ENCODE peak calls at places on chromosomes 12 and 14, in ten cellular contexts. G is thoracic aorta, C is kidney epithelial cell, V is cardiac muscle cell, E is epithelial cell of proximal tubule, M is nephron progenitor cell, R is HepG2, A is AG04450, H is heart right ventricle, S is GM20000. Q is an unnamed sample.

GRCh38 chr12:5965950-5966383 is 20.9 kb upstream of the ANO2 start:
- DNase-seq in G (no peak), C (no peak), V (peak), E (no peak), M (peak), R (peak), A (peak), H (peak), S (peak), Q (peak)

GRCh38 chr14:90266441-90267154 is 10.2 kb downstream of the PSMC1 start:
- DNase-seq in G (no peak), C (no peak), V (no peak), E (no peak), M (no peak), R (no peak), A (no peak), H (no peak), S (no peak), Q (no peak)

GRCh38 chr12:64672925-64673409 is 62.7 kb downstream of the RASSF3 start:
- DNase-seq in G (no peak), C (no peak), V (peak), E (no peak), M (no peak), R (peak), A (no peak), H (peak), S (no peak), Q (peak)

GRCh38 chr12:127411981-127412380 is 855.0 kb upstream of the TMEM132C start:
- DNase-seq in G (no peak), C (no peak), V (no peak), E (no peak), M (no peak), R (no peak), A (no peak), H (no peak), S (no peak), Q (no peak)

GRCh38 chr14:105843444-105844046 is 317.2 kb downstream of the TMEM121 start:
- DNase-seq in G (no peak), C (no peak), V (no peak), E (no peak), M (no peak), R (no peak), A (no peak), H (no peak), S (no peak), Q (no peak)

GRCh38 chr14:100962494-100962893 is 59.0 kb upstream of the RTL1 start:
- DNase-seq in G (no peak), C (no peak), V (no peak), E (no peak), M (no peak), R (no peak), A (no peak), H (no peak), S (no peak), Q (no peak)

GRCh38 chr12:121789800-121790748 is 3.4 kb downstream of the RHOF start:
- DNase-seq in G (no peak), C (no peak), V (peak), E (no peak), M (peak), R (no peak), A (no peak), H (peak), S (peak), Q (peak)

GRCh38 chr14:96746101-96746500 is 51.1 kb upstream of the VRK1 start:
- DNase-seq in G (no peak), C (no peak), V (no peak), E (no peak), M (no peak), R (no peak), A (no peak), H (no peak), S (no peak), Q (no peak)

GRCh38 chr14:38646391-38646790 is 390.5 kb upstream of the CLEC14A start:
- DNase-seq in G (no peak), C (no peak), V (no peak), E (no peak), M (no peak), R (no peak), A (no peak), H (no peak), S (no peak), Q (no peak)

GRCh38 chr12:104877107-104877705 is 80.9 kb downstream of the SLC41A2 start:
- DNase-seq in G (no peak), C (no peak), V (peak), E (no peak), M (peak), R (no peak), A (no peak), H (peak), S (no peak), Q (peak)

GRCh38 chr14:77158175-77158908 is 16.8 kb upstream of the ZDHHC22 start:
- DNase-seq in G (no peak), C (no peak), V (peak), E (no peak), M (peak), R (no peak), A (peak), H (peak), S (no peak), Q (peak)

GRCh38 chr14:90419200-90419599 is 22.4 kb downstream of the CALM1 start:
- DNase-seq in G (peak), C (peak), V (peak), E (peak), M (no peak), R (no peak), A (peak), H (peak), S (no peak), Q (peak)

GRCh38 chr14:68979722-68980552 is 835 bp upstream of the ACTN1 start:
- DNase-seq in G (peak), C (no peak), V (no peak), E (no peak), M (peak), R (no peak), A (no peak), H (peak), S (peak), Q (peak)

GRCh38 chr12:124273630-124274029 is 21.3 kb upstream of the RFLNA start:
- DNase-seq in G (no peak), C (peak), V (peak), E (no peak), M (no peak), R (peak), A (no peak), H (no peak), S (peak), Q (peak)

GRCh38 chr14:81147140-81147897 is 73.4 kb downstream of the GTF2A1 start:
- DNase-seq in G (no peak), C (no peak), V (no peak), E (no peak), M (no peak), R (no peak), A (no peak), H (no peak), S (no peak), Q (no peak)

GRCh38 chr12:104632724-104633181 is 176.0 kb downstream of the CHST11 start:
- DNase-seq in G (no peak), C (no peak), V (peak), E (no peak), M (no peak), R (no peak), A (peak), H (no peak), S (no peak), Q (no peak)

GRCh38 chr12:53994268-53994690 is 5.7 kb upstream of the HOXC9 start:
- DNase-seq in G (no peak), C (no peak), V (no peak), E (no peak), M (peak), R (peak), A (no peak), H (no peak), S (no peak), Q (no peak)

GRCh38 chr12:93660996-93661395 is 16.2 kb upstream of the CRADD start:
- DNase-seq in G (no peak), C (no peak), V (no peak), E (no peak), M (no peak), R (no peak), A (no peak), H (no peak), S (no peak), Q (no peak)

GRCh38 chr12:65800928-65801327 is 23.4 kb upstream of the HMGA2 start:
- DNase-seq in G (no peak), C (no peak), V (peak), E (no peak), M (no peak), R (no peak), A (no peak), H (no peak), S (no peak), Q (no peak)

GRCh38 chr14:28768549-28768870 is 1.9 kb downstream of the FOXG1 start:
- DNase-seq in G (no peak), C (no peak), V (no peak), E (no peak), M (no peak), R (no peak), A (no peak), H (no peak), S (no peak), Q (no peak)

GRCh38 chr14:28767239-28767850 is 758 bp downstream of the FOXG1 start:
- DNase-seq in G (no peak), C (no peak), V (no peak), E (no peak), M (no peak), R (no peak), A (no peak), H (no peak), S (no peak), Q (no peak)

GRCh38 chr14:28769358-28769757 is 2.8 kb downstream of the FOXG1 start:
- DNase-seq in G (no peak), C (no peak), V (no peak), E (no peak), M (no peak), R (no peak), A (no peak), H (no peak), S (no peak), Q (no peak)

GRCh38 chr14:28766505-28767238 is at the start of gene FOXG1:
- DNase-seq in G (no peak), C (no peak), V (peak), E (no peak), M (peak), R (no peak), A (no peak), H (no peak), S (no peak), Q (no peak)

GRCh38 chr14:28767851-28768548 is 1.4 kb downstream of the FOXG1 start:
- DNase-seq in G (no peak), C (no peak), V (no peak), E (no peak), M (peak), R (no peak), A (no peak), H (no peak), S (no peak), Q (no peak)
- TF ChIP-seq CTCF in G (no peak), C (peak), V (no peak), E (no peak), M (no peak), R (peak), A (no peak), H (no peak), S (no peak), Q (no peak)

GRCh38 chr12:95201056-95201670 is 16.1 kb downstream of the FGD6 start:
- DNase-seq in G (no peak), C (no peak), V (peak), E (no peak), M (no peak), R (no peak), A (no peak), H (no peak), S (no peak), Q (no peak)
- TF ChIP-seq CTCF in G (no peak), C (no peak), V (no peak), E (no peak), M (no peak), R (no peak), A (no peak), H (no peak), S (no peak), Q (no peak)

GRCh38 chr12:2797721-2798418 is 3.1 kb downstream of the FKBP4 start:
- DNase-seq in G (no peak), C (no peak), V (peak), E (no peak), M (no peak), R (no peak), A (no peak), H (peak), S (no peak), Q (no peak)
- TF ChIP-seq CTCF in G (no peak), C (peak), V (peak), E (peak), M (peak), R (peak), A (peak), H (peak), S (no peak), Q (no peak)

DNA sequence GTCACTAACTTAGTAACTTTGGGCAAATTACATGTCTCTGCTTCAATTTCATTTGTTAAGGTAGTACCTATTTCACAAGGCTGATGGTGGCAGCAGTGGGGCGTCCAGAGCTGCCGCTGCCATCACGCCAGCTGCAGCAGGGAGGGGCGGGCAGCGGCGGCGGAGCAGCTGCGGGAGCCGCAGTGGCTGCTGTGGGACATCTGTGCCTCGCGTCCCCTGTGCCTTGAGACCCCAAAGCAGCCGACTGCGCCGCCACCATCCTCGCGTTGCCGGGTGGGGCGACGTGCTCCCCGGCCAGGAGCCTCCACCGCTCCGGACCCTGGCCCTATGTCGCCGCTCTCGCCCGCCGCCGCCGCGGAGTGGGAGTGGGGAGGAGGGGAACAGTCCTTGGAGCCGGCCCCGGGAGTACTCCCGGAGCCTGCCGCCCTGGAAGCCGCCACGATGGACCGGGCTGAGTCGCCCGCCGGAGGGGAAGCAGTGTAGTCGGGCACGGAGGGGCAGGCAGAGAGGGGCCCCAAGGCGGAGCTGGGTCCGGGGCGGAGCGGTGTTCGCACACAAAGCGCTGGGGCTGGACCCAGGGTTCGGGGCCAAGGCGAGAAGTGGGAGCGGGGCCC is 51.4 kb downstream of the A2M start:
- DNase-seq in G (no peak), C (no peak), V (peak), E (no peak), M (peak), R (peak), A (no peak), H (peak), S (peak), Q (peak)
- TF ChIP-seq CTCF in G (peak), C (peak), V (no peak), E (peak), M (no peak), R (peak), A (no peak), H (peak), S (peak), Q (peak)

DNA sequence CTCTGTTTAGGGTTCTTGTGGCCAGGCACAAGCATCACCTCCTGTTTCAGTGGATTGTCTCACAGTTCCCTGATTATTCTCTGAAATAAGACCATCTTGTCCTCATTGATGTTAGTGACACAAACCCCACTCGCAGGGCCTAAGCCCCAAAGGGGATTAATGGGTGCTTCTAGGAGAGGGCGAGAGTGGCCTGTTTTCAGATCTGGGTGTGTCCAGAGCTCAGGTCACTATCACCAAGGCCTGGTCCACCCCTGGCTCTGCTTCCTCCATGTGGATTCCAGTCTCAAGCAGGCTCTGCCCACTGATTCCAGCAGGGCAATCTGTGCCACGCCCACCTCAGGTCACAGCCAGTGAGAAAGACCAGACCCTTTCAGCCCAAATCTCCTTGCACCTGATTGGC is 361.9 kb downstream of the ADGRD1 start:
- DNase-seq in G (no peak), C (no peak), V (no peak), E (no peak), M (no peak), R (no peak), A (no peak), H (no peak), S (no peak), Q (no peak)
- TF ChIP-seq CTCF in G (no peak), C (no peak), V (no peak), E (no peak), M (no peak), R (no peak), A (no peak), H (no peak), S (no peak), Q (no peak)

DNA sequence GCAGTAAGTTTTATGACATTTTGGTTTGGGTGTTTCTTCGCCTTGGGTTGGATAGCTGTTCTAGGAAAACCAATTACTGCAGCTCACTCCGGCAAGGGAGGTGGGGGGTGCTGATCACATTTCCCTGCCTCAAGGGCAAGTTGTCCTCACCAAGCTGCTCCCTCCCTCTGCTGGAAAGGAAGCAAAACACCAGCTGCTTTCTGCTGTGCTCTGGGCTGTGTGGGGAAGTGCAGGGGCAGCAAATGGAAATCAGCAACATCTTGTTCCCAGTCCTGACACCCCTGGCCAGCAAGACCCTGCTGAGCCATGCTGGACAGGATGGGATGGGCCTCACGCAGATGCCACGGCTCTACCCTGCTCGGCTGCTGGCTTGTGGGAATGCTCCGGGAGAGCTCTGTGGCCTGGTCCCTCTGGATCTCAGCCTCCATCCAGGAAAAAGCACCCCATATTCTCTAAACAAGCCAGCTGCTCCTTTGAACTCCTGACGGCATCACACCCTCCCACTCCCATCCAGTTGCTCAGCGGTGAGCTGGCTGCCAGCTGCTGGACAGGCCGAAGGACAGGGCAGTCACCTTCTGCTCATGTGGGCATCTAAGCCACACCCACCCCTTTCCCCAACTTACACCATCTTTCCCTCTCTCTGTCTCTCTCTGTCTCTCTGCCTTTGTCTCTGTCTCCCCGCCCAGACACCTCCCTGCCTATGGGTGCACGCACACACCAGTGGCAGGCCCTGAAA is 52.4 kb upstream of the EIF5 start:
- DNase-seq in G (no peak), C (no peak), V (peak), E (no peak), M (peak), R (peak), A (no peak), H (no peak), S (no peak), Q (peak)
- TF ChIP-seq CTCF in G (no peak), C (peak), V (peak), E (peak), M (peak), R (peak), A (peak), H (no peak), S (no peak), Q (peak)

DNA sequence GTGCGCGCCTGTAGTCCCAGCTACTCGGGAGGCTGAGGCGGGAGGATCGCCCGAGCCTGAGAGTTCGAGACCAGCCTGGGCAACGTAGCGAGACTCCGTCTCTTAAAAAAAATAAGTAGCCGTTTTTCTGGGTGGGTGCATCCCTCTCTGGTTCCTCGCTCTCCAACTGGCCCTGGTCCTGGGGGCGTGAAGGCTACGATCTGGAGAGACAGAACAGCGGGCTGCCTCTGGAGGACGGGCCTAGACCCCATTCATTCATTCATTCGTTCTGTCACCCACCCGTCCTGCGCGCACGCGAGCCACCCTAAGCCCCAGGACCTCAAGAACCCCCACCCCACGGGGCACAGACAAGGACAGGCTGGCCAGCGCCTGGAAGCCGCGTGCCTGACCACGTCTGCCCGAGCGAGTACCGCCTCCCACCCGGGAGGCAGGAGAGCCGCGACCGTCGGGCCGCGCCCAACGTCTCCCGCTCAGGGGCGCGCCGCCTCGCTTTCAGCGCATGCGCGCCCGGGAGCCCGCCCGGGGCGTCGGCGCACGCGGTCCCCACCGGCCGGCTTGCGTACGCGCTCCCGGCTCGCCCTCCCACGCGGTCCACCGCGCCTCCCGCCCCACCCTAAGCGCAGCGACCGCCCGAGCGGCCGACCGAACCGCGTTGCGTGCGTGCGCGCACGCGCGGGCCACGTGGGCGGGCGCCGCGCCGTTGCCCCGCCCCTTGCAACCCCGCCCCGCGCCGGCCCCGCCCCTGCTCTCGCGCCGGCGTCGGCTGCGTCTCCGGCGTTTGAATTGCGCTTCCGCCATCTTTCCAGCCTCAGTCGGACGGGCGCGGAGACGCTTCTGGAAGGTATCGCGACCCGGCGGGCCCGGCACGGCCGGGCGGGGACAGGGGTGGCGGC is at the start of gene RAN:
- DNase-seq in G (peak), C (peak), V (peak), E (no peak), M (peak), R (peak), A (peak), H (peak), S (peak), Q (peak)
- TF ChIP-seq CTCF in G (no peak), C (no peak), V (no peak), E (no peak), M (no peak), R (no peak), A (no peak), H (no peak), S (no peak), Q (no peak)

GRCh38 chr12:122865268-122866231 is 30.3 kb downstream of the HIP1R start:
- DNase-seq in G (no peak), C (no peak), V (no peak), E (no peak), M (no peak), R (peak), A (no peak), H (peak), S (peak), Q (peak)
- TF ChIP-seq CTCF in G (peak), C (peak), V (peak), E (peak), M (peak), R (peak), A (peak), H (no peak), S (peak), Q (peak)

GRCh38 chr14:99753225-99754140 is 39.7 kb upstream of the EML1 start:
- DNase-seq in G (no peak), C (no peak), V (no peak), E (no peak), M (no peak), R (no peak), A (no peak), H (no peak), S (no peak), Q (no peak)
- TF ChIP-seq CTCF in G (no peak), C (no peak), V (no peak), E (peak), M (no peak), R (no peak), A (no peak), H (no peak), S (no peak), Q (no peak)

Q was measured in Calu3.